ENCODE peak calls at places on chromosomes 4 and X, in four cellular contexts. O is CD4-positive, alpha-beta T cell; J is cardiac muscle cell; F is natural killer cell. W is an unnamed sample.

GRCh38 chr4:77044458-77045124 is 31.2 kb downstream of the CCNI start:
- DNase-seq in O (no peak), J (peak; percentile 41), F (no peak), W (no peak)

GRCh38 chrX:64427281-64427680 is 32.0 kb upstream of the MTMR8 start:
- DNase-seq in F (no peak), J (no peak), O (no peak), W (no peak)

GRCh38 chrX:12237771-12238170 is 99.5 kb downstream of the FRMPD4 start:
- DNase-seq in O (no peak), J (no peak), F (no peak), W (no peak)

GRCh38 chrX:75181721-75182120 is 25.6 kb upstream of the ABCB7 start:
- DNase-seq in F (no peak), J (no peak), O (no peak), W (no peak)

GRCh38 chr4:54971474-54971950 is 153.9 kb downstream of the KDR start:
- DNase-seq in F (no peak), O (no peak), J (peak; percentile 68), W (no peak)

GRCh38 chrX:13373807-13374187 is 53.9 kb upstream of the ATXN3L start:
- DNase-seq in F (no peak), J (no peak), O (no peak), W (no peak)

GRCh38 chrX:75603833-75604232 is 81.0 kb upstream of the ZDHHC15 start:
- DNase-seq in O (no peak), F (no peak), J (peak; percentile 28), W (no peak)

GRCh38 chr4:159946983-159947645 is 844.2 kb downstream of the RAPGEF2 start:
- DNase-seq in F (no peak), O (no peak), J (peak; percentile 72), W (no peak)

GRCh38 chrX:150903110-150903508 is 4.6 kb upstream of the CD99L2 start:
- DNase-seq in J (no peak), O (no peak), F (no peak), W (no peak)

GRCh38 chrX:56792270-56793111 is 63.4 kb downstream of the NBDY start:
- DNase-seq in F (no peak), J (no peak), O (no peak), W (no peak)

GRCh38 chr4:101678180-101678579 is 112.3 kb upstream of the BANK1 start:
- DNase-seq in J (no peak), F (no peak), O (no peak), W (no peak)

GRCh38 chr4:8908206-8908893 is 36.7 kb upstream of the HMX1 start:
- DNase-seq in J (no peak), F (peak; percentile 1), O (no peak), W (peak; percentile 8)

GRCh38 chrX:26254436-26254835 is 38.5 kb downstream of the MAGEB5 start:
- DNase-seq in J (no peak), F (no peak), O (no peak), W (no peak)

GRCh38 chrX:24672701-24673190 is 21.0 kb upstream of the POLA1 start:
- DNase-seq in O (no peak), J (peak; percentile 86), F (no peak), W (peak; percentile 10)

GRCh38 chrX:97743014-97743413 is 859.3 kb downstream of the RPA4 start:
- DNase-seq in J (no peak), O (no peak), F (no peak), W (no peak)

GRCh38 chrX:129875669-129876068 is 30.3 kb upstream of the UTP14A start:
- DNase-seq in J (no peak), F (no peak), O (no peak), W (no peak)

GRCh38 chr4:182427530-182427929 is 184.3 kb downstream of the TENM3 start:
- DNase-seq in O (no peak), J (no peak), F (no peak), W (no peak)

GRCh38 chr4:33746979-33747378 is 2497.3 kb downstream of the ARAP2 start:
- DNase-seq in F (no peak), J (no peak), O (no peak), W (no peak)

GRCh38 chr4:113952452-113953029 is 26.9 kb downstream of the ARSJ start:
- DNase-seq in O (no peak), J (peak; percentile 63), F (no peak), W (peak; percentile 32)

GRCh38 chr4:37689353-37689752 is 3.2 kb upstream of the RELL1 start:
- DNase-seq in J (no peak), F (no peak), O (no peak), W (no peak)

GRCh38 chr4:40255722-40256281 is 59.0 kb downstream of the RHOH start:
- DNase-seq in J (no peak), F (no peak), O (no peak), W (no peak)

GRCh38 chr4:77001907-77002306 is 52.4 kb downstream of the SEPTIN11 start:
- DNase-seq in F (no peak), J (peak; percentile 30), O (no peak), W (no peak)

GRCh38 chrX:133698298-133698697 is 283.0 kb upstream of the GPC4 start:
- DNase-seq in F (no peak), O (no peak), J (peak; percentile 19), W (no peak)

GRCh38 chr4:169054879-169055278 is 44.8 kb upstream of the CBR4 start:
- DNase-seq in O (no peak), F (no peak), J (no peak), W (no peak)

GRCh38 chr4:121283319-121283718 is 97.5 kb downstream of the QRFPR start:
- DNase-seq in F (no peak), O (no peak), J (no peak), W (no peak)

GRCh38 chr4:182916483-182917181 is 554 bp downstream of the DCTD start:
- DNase-seq in O (peak; percentile 20), J (peak; percentile 52), F (no peak), W (no peak)

GRCh38 chr4:13546855-13547562 is 2.7 kb upstream of the NKX3-2 start:
- DNase-seq in O (no peak), J (no peak), F (no peak), W (no peak)

GRCh38 chr4:25234390-25235367 is 846 bp downstream of the PI4K2B start:
- DNase-seq in O (peak; percentile 7), F (peak; percentile 47), J (peak; percentile 77), W (peak; percentile 29)

GRCh38 chr4:95431678-95432077 is 117.1 kb downstream of the UNC5C start:
- DNase-seq in F (no peak), J (no peak), O (no peak), W (no peak)

GRCh38 chr4:95428216-95429085 is 120.3 kb downstream of the UNC5C start:
- DNase-seq in F (no peak), O (no peak), J (peak; percentile 19), W (no peak)

GRCh38 chr4:95432466-95432865 is 116.3 kb downstream of the UNC5C start:
- DNase-seq in F (no peak), J (no peak), O (no peak), W (no peak)
- TF ChIP-seq CTCF in F (no peak), J (no peak), O (no peak), W (no peak)

DNA sequence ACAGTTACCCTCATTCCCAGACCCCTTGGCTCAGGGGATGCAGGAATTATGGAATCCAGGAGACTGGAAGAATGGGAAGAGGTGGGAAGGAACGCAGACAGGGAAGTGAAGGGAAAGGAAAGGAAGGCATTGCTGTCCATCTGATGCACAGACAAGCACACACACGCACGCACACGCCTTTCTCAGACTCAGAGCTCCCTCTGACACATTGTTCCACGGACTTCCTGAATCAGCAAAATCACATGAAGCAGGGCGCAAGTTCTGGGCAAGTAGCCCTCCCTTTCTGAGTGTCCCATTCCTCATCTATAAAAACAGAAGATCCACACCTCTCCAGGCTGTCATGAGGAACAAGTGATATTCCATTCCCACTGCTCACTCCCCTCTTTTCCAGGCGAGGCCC is 13.2 kb downstream of the IQSEC2 start:
- DNase-seq in F (no peak), J (no peak), O (no peak), W (no peak)
- TF ChIP-seq CTCF in F (no peak), J (no peak), O (no peak), W (no peak)

DNA sequence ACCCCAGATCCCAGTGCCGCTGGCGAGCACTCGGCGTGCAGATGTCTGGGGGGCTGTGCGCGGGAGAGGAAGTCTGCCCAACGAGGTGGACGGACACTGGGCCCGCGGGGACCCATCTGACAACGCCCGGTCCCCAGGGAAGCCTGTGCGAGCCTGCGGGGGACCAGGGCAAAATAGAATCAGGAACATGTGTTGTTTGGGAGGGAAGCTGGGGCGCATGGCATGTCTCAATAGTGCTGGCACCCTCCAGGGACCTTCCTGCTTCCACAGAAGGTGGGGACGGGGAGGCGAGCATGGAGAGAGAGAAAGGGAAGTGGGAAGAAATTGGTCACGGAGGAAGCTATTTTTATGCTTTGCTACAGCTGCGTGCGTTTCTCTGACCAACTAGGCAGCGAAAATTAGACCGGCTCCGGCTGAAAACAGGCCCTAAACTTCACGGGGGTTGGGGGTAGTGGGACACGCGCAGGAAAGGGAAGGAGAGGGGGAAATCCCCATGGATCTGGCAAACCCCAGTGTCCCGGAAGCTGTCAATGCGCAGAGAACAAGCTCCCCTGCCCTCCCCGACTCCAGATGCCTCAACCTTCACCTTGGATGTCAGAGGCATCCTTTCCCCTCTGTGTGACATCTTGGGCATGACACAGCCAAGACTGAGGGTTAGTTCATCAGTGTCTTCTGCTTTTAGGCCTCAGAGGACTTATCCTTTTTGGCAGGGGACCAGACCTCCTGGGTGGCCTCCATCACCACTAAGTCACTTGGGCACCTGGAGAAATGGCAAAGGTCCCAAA is 169.8 kb upstream of the BCOR start:
- DNase-seq in O (no peak), J (no peak), F (no peak), W (no peak)
- TF ChIP-seq CTCF in O (no peak), J (no peak), F (peak; percentile 3), W (no peak)

GRCh38 chrX:17009856-17010650 is 63.6 kb downstream of the REPS2 start:
- DNase-seq in J (no peak), O (no peak), F (no peak), W (no peak)

GRCh38 chrX:17005712-17006372 is 59.4 kb downstream of the REPS2 start:
- DNase-seq in O (no peak), F (no peak), J (no peak), W (no peak)

GRCh38 chrX:17007134-17007768 is 60.8 kb downstream of the REPS2 start:
- DNase-seq in O (no peak), F (no peak), J (peak; percentile 23), W (no peak)
- TF ChIP-seq CTCF in O (no peak), F (no peak), J (peak; percentile 33), W (peak; percentile 38)

GRCh38 chr4:67393007-67393406 is 152.3 kb downstream of the CENPC start:
- DNase-seq in F (no peak), J (no peak), O (no peak), W (no peak)

GRCh38 chr4:67393699-67394281 is 151.5 kb downstream of the CENPC start:
- DNase-seq in J (peak; percentile 76), O (no peak), F (no peak), W (no peak)

GRCh38 chr4:67397931-67398330 is 147.4 kb downstream of the CENPC start:
- DNase-seq in J (no peak), F (no peak), O (no peak), W (no peak)

GRCh38 chr4:67396008-67396407 is 149.3 kb downstream of the CENPC start:
- DNase-seq in O (no peak), F (no peak), J (no peak), W (no peak)

GRCh38 chr4:67394771-67395310 is 150.5 kb downstream of the CENPC start:
- DNase-seq in F (no peak), O (no peak), J (no peak), W (no peak)
- TF ChIP-seq CTCF in F (no peak), O (no peak), J (no peak), W (no peak)